ENCODE peak calls at places on chromosome 6, in seven cellular contexts. U is astrocyte of the spinal cord; N is stomach; L is activated CD4-positive, alpha-beta T cell treated with anti-CD3 and anti-CD28 coated beads for 48 hours; B is effector CD4-positive, alpha-beta T cell; O is keratinocyte; Q is hepatocyte. S is an unnamed sample.

GRCh38 chr6:6875818-6876470 is 231.8 kb upstream of the RREB1 start:
- DNase-seq in B (no peak), Q (peak; percentile 68), L (no peak), U (peak; percentile 55), N (no peak), O (no peak), S (no peak)

GRCh38 chr6:147758305-147758704 is 249.8 kb downstream of the SAMD5 start:
- DNase-seq in L (no peak), O (no peak), U (no peak), B (no peak), N (no peak), Q (no peak), S (no peak)

GRCh38 chr6:70537266-70537665 is 29.5 kb upstream of the SDHAF4 start:
- DNase-seq in N (no peak), O (no peak), B (no peak), Q (no peak), U (no peak), L (no peak), S (no peak)

GRCh38 chr6:28269492-28269891 is 2.5 kb downstream of the ZSCAN26 start:
- DNase-seq in O (peak; percentile 63), B (no peak), U (peak; percentile 89), Q (peak; percentile 10), N (no peak), L (no peak), S (no peak)

GRCh38 chr6:107271208-107271790 is 156.0 kb upstream of the BEND3 start:
- DNase-seq in U (no peak), N (no peak), L (no peak), B (no peak), Q (no peak), O (no peak), S (no peak)

GRCh38 chr6:30732237-30732943 is 10.1 kb downstream of the FLOT1 start:
- DNase-seq in B (no peak), L (no peak), U (no peak), N (no peak), O (no peak), Q (no peak), S (no peak)

GRCh38 chr6:72861059-72861458 is 239.2 kb downstream of the KCNQ5 start:
- DNase-seq in Q (no peak), U (peak; percentile 56), B (no peak), L (no peak), N (no peak), O (no peak), S (no peak)

GRCh38 chr6:112691289-112691688 is 344.2 kb downstream of the RFPL4B start:
- DNase-seq in N (no peak), U (peak; percentile 62), L (no peak), Q (peak; percentile 16), O (peak; percentile 33), B (no peak), S (no peak)

GRCh38 chr6:125829433-125829832 is 38.7 kb downstream of the NCOA7 start:
- DNase-seq in N (no peak), L (no peak), U (no peak), Q (no peak), O (no peak), B (no peak), S (no peak)

GRCh38 chr6:160000280-160000704 is 31.4 kb downstream of the IGF2R start:
- DNase-seq in L (no peak), U (no peak), O (no peak), N (no peak), Q (no peak), B (no peak), S (no peak)

GRCh38 chr6:158226655-158227512 is 58.7 kb downstream of the GTF2H5 start:
- DNase-seq in N (no peak), U (no peak), B (no peak), Q (peak; percentile 49), O (no peak), L (no peak), S (no peak)

GRCh38 chr6:112337209-112337638 is 9.9 kb upstream of the RFPL4B start:
- DNase-seq in U (peak; percentile 81), L (no peak), Q (peak; percentile 86), B (no peak), N (peak; percentile 53), O (no peak), S (peak; percentile 83)

GRCh38 chr6:105646391-105646867 is 243.5 kb upstream of the PREP start:
- DNase-seq in Q (no peak), O (no peak), L (peak; percentile 44), B (peak; percentile 2), U (peak; percentile 19), N (no peak), S (no peak)

GRCh38 chr6:168005796-168006195 is 8.3 kb downstream of the KIF25 start:
- DNase-seq in U (no peak), N (no peak), O (no peak), Q (no peak), L (no peak), B (no peak), S (no peak)

GRCh38 chr6:34549056-34549803 is 6.9 kb downstream of the SPDEF start:
- DNase-seq in Q (no peak), B (no peak), O (no peak), N (no peak), L (no peak), U (no peak), S (no peak)

GRCh38 chr6:47157063-47157462 is 114.9 kb upstream of the ADGRF1 start:
- DNase-seq in U (no peak), B (no peak), L (no peak), Q (no peak), N (no peak), O (no peak), S (no peak)

GRCh38 chr6:145017051-145017450 is 718.3 kb downstream of the EPM2A start:
- DNase-seq in O (no peak), Q (no peak), N (no peak), L (no peak), U (no peak), B (no peak), S (no peak)

GRCh38 chr6:52603000-52603795 is 26.3 kb upstream of the TRAM2 start:
- DNase-seq in U (peak; percentile 79), N (no peak), B (no peak), O (no peak), Q (peak; percentile 51), L (no peak), S (no peak)

GRCh38 chr6:39920147-39920546 is 14.1 kb downstream of the MOCS1 start:
- DNase-seq in B (no peak), N (no peak), U (no peak), Q (no peak), L (no peak), O (no peak), S (no peak)

GRCh38 chr6:160469153-160469552 is 121.0 kb downstream of the SLC22A3 start:
- DNase-seq in O (no peak), Q (no peak), B (no peak), N (no peak), U (no peak), L (no peak), S (no peak)

GRCh38 chr6:167927246-167927645 is 70.2 kb upstream of the KIF25 start:
- DNase-seq in B (no peak), N (no peak), Q (no peak), U (no peak), L (no peak), O (no peak), S (no peak)

GRCh38 chr6:75563032-75563431 is 38.6 kb upstream of the SENP6 start:
- DNase-seq in N (no peak), U (peak; percentile 34), L (peak; percentile 11), B (no peak), O (peak; percentile 4), Q (peak; percentile 32), S (peak; percentile 21)

GRCh38 chr6:80438728-80439127 is 332.3 kb downstream of the BCKDHB start:
- DNase-seq in O (peak; percentile 81), N (no peak), L (no peak), B (no peak), Q (peak; percentile 28), U (peak; percentile 67), S (no peak)

GRCh38 chr6:34730006-34730405 is 27.3 kb upstream of the SNRPC start:
- DNase-seq in Q (no peak), U (no peak), B (no peak), L (no peak), O (no peak), N (no peak), S (peak; percentile 71)

S was measured in NCI-H1105 treated with DMSO at 0.1 percent for 48 hours.